ENCODE peak calls at places on chromosomes 2 and 18, in seven cellular contexts. One of them, this sample, is unnamed. For H3K36me3 and H3K27me3, the result is how much of the 10 kb centered on the place peaks cover.

GRCh38 chr2:189515264-189515663 is 65.3 kb downstream of the SLC40A1 start:
- DNase-seq in SJSA1: peak
- DNase-seq in A673: no peak
- DNase-seq in mammary epithelial cell: no peak
- DNase-seq in heart right ventricle: no peak
- DNase-seq in uterus: no peak
- DNase-seq in fibroblast of lung: peak
- DNase-seq in this sample: no peak

GRCh38 chr18:7950380-7951143 is 383.4 kb downstream of the PTPRM start:
- DNase-seq in SJSA1: peak
- DNase-seq in A673: no peak
- DNase-seq in mammary epithelial cell: peak
- DNase-seq in heart right ventricle: no peak
- DNase-seq in uterus: no peak
- DNase-seq in fibroblast of lung: peak
- DNase-seq in this sample: no peak

GRCh38 chr2:171459498-171459897 is 25.5 kb downstream of the DCAF17 start:
- DNase-seq in SJSA1: no peak
- DNase-seq in A673: no peak
- DNase-seq in mammary epithelial cell: no peak
- DNase-seq in heart right ventricle: no peak
- DNase-seq in uterus: no peak
- DNase-seq in fibroblast of lung: no peak
- DNase-seq in this sample: no peak

GRCh38 chr2:229714080-229714735 is at the start of gene DNER:
- DNase-seq in SJSA1: no peak
- DNase-seq in A673: peak
- DNase-seq in mammary epithelial cell: no peak
- DNase-seq in heart right ventricle: peak
- DNase-seq in uterus: no peak
- DNase-seq in fibroblast of lung: no peak
- DNase-seq in this sample: peak

GRCh38 chr2:19361325-19361990 is 3.0 kb upstream of the OSR1 start:
- DNase-seq in SJSA1: no peak
- DNase-seq in A673: no peak
- DNase-seq in mammary epithelial cell: no peak
- DNase-seq in heart right ventricle: peak
- DNase-seq in uterus: no peak
- DNase-seq in fibroblast of lung: peak
- DNase-seq in this sample: no peak

GRCh38 chr18:35122586-35123224 is 81.5 kb downstream of the MAPRE2 start:
- DNase-seq in SJSA1: no peak
- DNase-seq in A673: peak
- DNase-seq in mammary epithelial cell: no peak
- DNase-seq in heart right ventricle: no peak
- DNase-seq in uterus: no peak
- DNase-seq in fibroblast of lung: no peak
- DNase-seq in this sample: peak

GRCh38 chr2:49598231-49598630 is 443.9 kb upstream of the FSHR start:
- DNase-seq in SJSA1: no peak
- DNase-seq in A673: no peak
- DNase-seq in mammary epithelial cell: no peak
- DNase-seq in heart right ventricle: no peak
- DNase-seq in uterus: no peak
- DNase-seq in fibroblast of lung: no peak
- DNase-seq in this sample: no peak

GRCh38 chr18:43271593-43272432 is 5.5 kb downstream of the SYT4 start:
- DNase-seq in SJSA1: peak
- DNase-seq in A673: peak
- DNase-seq in mammary epithelial cell: peak
- DNase-seq in heart right ventricle: no peak
- DNase-seq in uterus: no peak
- DNase-seq in fibroblast of lung: peak
- DNase-seq in this sample: no peak

GRCh38 chr2:28377984-28378678 is 14.5 kb upstream of the FOSL2 start:
- DNase-seq in SJSA1: no peak
- DNase-seq in A673: no peak
- DNase-seq in mammary epithelial cell: peak
- DNase-seq in heart right ventricle: no peak
- DNase-seq in uterus: no peak
- DNase-seq in fibroblast of lung: no peak
- DNase-seq in this sample: peak

GRCh38 chr2:55102056-55102812 is 52.0 kb upstream of the RTN4 start:
- DNase-seq in SJSA1: peak
- DNase-seq in A673: no peak
- DNase-seq in mammary epithelial cell: no peak
- DNase-seq in heart right ventricle: no peak
- DNase-seq in uterus: no peak
- DNase-seq in fibroblast of lung: peak
- DNase-seq in this sample: no peak

GRCh38 chr2:143392358-143392757 is 263.1 kb downstream of the ARHGAP15 start:
- DNase-seq in SJSA1: no peak
- DNase-seq in A673: no peak
- DNase-seq in mammary epithelial cell: no peak
- DNase-seq in heart right ventricle: no peak
- DNase-seq in uterus: no peak
- DNase-seq in fibroblast of lung: no peak
- DNase-seq in this sample: no peak

GRCh38 chr2:2662037-2662846 is 331.2 kb upstream of the MYT1L start:
- DNase-seq in SJSA1: no peak
- DNase-seq in A673: no peak
- DNase-seq in mammary epithelial cell: no peak
- DNase-seq in heart right ventricle: peak
- DNase-seq in uterus: no peak
- DNase-seq in fibroblast of lung: peak
- DNase-seq in this sample: peak

GRCh38 chr2:86785456-86785855 is 5.3 kb downstream of the CD8A start:
- DNase-seq in SJSA1: no peak
- DNase-seq in A673: no peak
- DNase-seq in mammary epithelial cell: no peak
- DNase-seq in heart right ventricle: no peak
- DNase-seq in uterus: no peak
- DNase-seq in fibroblast of lung: no peak
- DNase-seq in this sample: no peak

GRCh38 chr18:46264255-46264654 is 160.1 kb downstream of the HAUS1 start:
- DNase-seq in SJSA1: no peak
- DNase-seq in A673: peak
- DNase-seq in mammary epithelial cell: peak
- DNase-seq in heart right ventricle: no peak
- DNase-seq in uterus: no peak
- DNase-seq in fibroblast of lung: no peak
- DNase-seq in this sample: no peak

GRCh38 chr2:37768491-37768925 is 97.1 kb upstream of the CDC42EP3 start:
- DNase-seq in SJSA1: peak
- DNase-seq in A673: no peak
- DNase-seq in mammary epithelial cell: peak
- DNase-seq in heart right ventricle: no peak
- DNase-seq in uterus: peak
- DNase-seq in fibroblast of lung: peak
- DNase-seq in this sample: peak

GRCh38 chr2:9750224-9751215 is 92.8 kb upstream of the TAF1B start:
- DNase-seq in SJSA1: no peak
- DNase-seq in A673: no peak
- DNase-seq in mammary epithelial cell: no peak
- DNase-seq in heart right ventricle: no peak
- DNase-seq in uterus: no peak
- DNase-seq in fibroblast of lung: no peak
- DNase-seq in this sample: no peak

GRCh38 chr2:55581435-55581834 is 36.0 kb downstream of the PPP4R3B start:
- DNase-seq in SJSA1: no peak
- DNase-seq in A673: peak
- DNase-seq in mammary epithelial cell: no peak
- DNase-seq in heart right ventricle: no peak
- DNase-seq in uterus: no peak
- DNase-seq in fibroblast of lung: no peak
- DNase-seq in this sample: peak

GRCh38 chr2:239399404-239399999 is 1.3 kb downstream of the HDAC4 start:
- DNase-seq in SJSA1: peak
- DNase-seq in A673: peak
- DNase-seq in mammary epithelial cell: peak
- DNase-seq in heart right ventricle: no peak
- DNase-seq in uterus: peak
- DNase-seq in fibroblast of lung: no peak
- DNase-seq in this sample: peak

GRCh38 chr18:57659463-57660102 is 37.9 kb upstream of the NARS1 start:
- DNase-seq in SJSA1: no peak
- DNase-seq in A673: no peak
- DNase-seq in mammary epithelial cell: no peak
- DNase-seq in heart right ventricle: no peak
- DNase-seq in uterus: no peak
- DNase-seq in fibroblast of lung: peak
- DNase-seq in this sample: no peak

GRCh38 chr18:12726774-12727550 is 24.1 kb downstream of the PSMG2 start:
- DNase-seq in SJSA1: peak
- DNase-seq in A673: peak
- DNase-seq in mammary epithelial cell: peak
- DNase-seq in heart right ventricle: no peak
- DNase-seq in uterus: peak
- DNase-seq in fibroblast of lung: peak
- DNase-seq in this sample: peak

GRCh38 chr18:3088444-3088843 is 75.5 kb upstream of the LPIN2 start:
- DNase-seq in SJSA1: no peak
- DNase-seq in A673: no peak
- DNase-seq in mammary epithelial cell: peak
- DNase-seq in heart right ventricle: no peak
- DNase-seq in uterus: no peak
- DNase-seq in fibroblast of lung: peak
- DNase-seq in this sample: peak
- H3K36me3 ChIP-seq in SJSA1: under half
- H3K36me3 ChIP-seq in A673: under half
- H3K36me3 ChIP-seq in mammary epithelial cell: under half
- H3K36me3 ChIP-seq in heart right ventricle: half or more
- H3K36me3 ChIP-seq in uterus: under half
- H3K36me3 ChIP-seq in fibroblast of lung: under half
- H3K36me3 ChIP-seq in this sample: under half

GRCh38 chr18:72542993-72543361 is 1.2 kb downstream of the CBLN2 start:
- DNase-seq in SJSA1: no peak
- DNase-seq in A673: peak
- DNase-seq in mammary epithelial cell: peak
- DNase-seq in heart right ventricle: no peak
- DNase-seq in uterus: no peak
- DNase-seq in fibroblast of lung: no peak
- DNase-seq in this sample: peak
- H3K27me3 ChIP-seq in SJSA1: under half
- H3K27me3 ChIP-seq in A673: under half
- H3K27me3 ChIP-seq in mammary epithelial cell: under half
- H3K27me3 ChIP-seq in heart right ventricle: half or more
- H3K27me3 ChIP-seq in uterus: under half
- H3K27me3 ChIP-seq in fibroblast of lung: under half
- H3K27me3 ChIP-seq in this sample: under half

GRCh38 chr2:85541753-85542457 is 2.9 kb downstream of the MAT2A start:
- DNase-seq in SJSA1: no peak
- DNase-seq in A673: no peak
- DNase-seq in mammary epithelial cell: no peak
- DNase-seq in heart right ventricle: no peak
- DNase-seq in uterus: no peak
- DNase-seq in fibroblast of lung: peak
- DNase-seq in this sample: no peak
- H3K36me3 ChIP-seq in SJSA1: half or more
- H3K36me3 ChIP-seq in A673: half or more
- H3K36me3 ChIP-seq in mammary epithelial cell: under half
- H3K36me3 ChIP-seq in heart right ventricle: half or more
- H3K36me3 ChIP-seq in uterus: under half
- H3K36me3 ChIP-seq in fibroblast of lung: under half
- H3K36me3 ChIP-seq in this sample: half or more

DNA sequence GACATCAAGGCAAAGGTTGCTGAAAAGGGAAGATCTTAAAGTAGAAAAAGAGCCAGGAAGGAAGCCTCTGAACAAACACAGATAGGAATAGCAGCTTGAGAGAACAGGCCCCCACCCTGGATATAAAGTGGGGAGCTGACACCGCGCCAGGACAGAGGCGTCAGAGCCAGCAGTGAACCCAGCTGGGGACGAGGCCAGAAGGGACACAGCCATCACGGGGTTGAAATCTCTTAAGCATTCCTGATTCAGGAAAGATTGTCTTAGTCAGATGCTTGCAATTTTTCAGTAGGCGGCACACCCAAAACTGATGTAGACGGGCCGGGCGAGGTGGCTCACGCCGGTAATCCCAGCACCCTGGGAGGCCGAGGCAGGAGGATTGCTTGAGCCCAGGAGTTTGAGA is 93.8 kb upstream of the PHLPP1 start:
- DNase-seq in SJSA1: no peak
- DNase-seq in A673: no peak
- DNase-seq in mammary epithelial cell: no peak
- DNase-seq in heart right ventricle: peak
- DNase-seq in uterus: no peak
- DNase-seq in fibroblast of lung: no peak
- DNase-seq in this sample: no peak
- H3K27me3 ChIP-seq in SJSA1: under half
- H3K27me3 ChIP-seq in A673: under half
- H3K27me3 ChIP-seq in mammary epithelial cell: under half
- H3K27me3 ChIP-seq in heart right ventricle: under half
- H3K27me3 ChIP-seq in uterus: under half
- H3K27me3 ChIP-seq in fibroblast of lung: under half
- H3K27me3 ChIP-seq in this sample: under half